ENCODE peak calls at places on chromosomes 11 and 22, in six cellular contexts. One of them, this sample, is unnamed.

GRCh38 chr22:37801946-37802309 is 5.8 kb upstream of the GCAT start:
- DNase-seq in adrenal gland: no peak
- DNase-seq in brain microvascular endothelial cell: no peak
- DNase-seq in BJ: no peak
- DNase-seq in MM.1S: no peak
- DNase-seq in neural progenitor cell: no peak
- DNase-seq in this sample: no peak

GRCh38 chr11:20821046-20821445 is 151.7 kb downstream of the NELL1 start:
- DNase-seq in brain microvascular endothelial cell: no peak
- DNase-seq in neural progenitor cell: no peak
- DNase-seq in adrenal gland: no peak
- DNase-seq in MM.1S: no peak
- DNase-seq in BJ: no peak
- DNase-seq in this sample: no peak

GRCh38 chr22:32721328-32722180 is 80.0 kb upstream of the TIMP3 start:
- DNase-seq in MM.1S: no peak
- DNase-seq in adrenal gland: no peak
- DNase-seq in neural progenitor cell: no peak
- DNase-seq in brain microvascular endothelial cell: no peak
- DNase-seq in BJ: no peak
- DNase-seq in this sample: no peak

GRCh38 chr11:103528596-103528995 is 419.4 kb downstream of the DYNC2H1 start:
- DNase-seq in brain microvascular endothelial cell: no peak
- DNase-seq in MM.1S: no peak
- DNase-seq in neural progenitor cell: no peak
- DNase-seq in adrenal gland: no peak
- DNase-seq in BJ: no peak
- DNase-seq in this sample: no peak

GRCh38 chr22:37189011-37189466 is 992 bp upstream of the C1QTNF6 start:
- DNase-seq in BJ: no peak
- DNase-seq in MM.1S: no peak
- DNase-seq in brain microvascular endothelial cell: no peak
- DNase-seq in neural progenitor cell: no peak
- DNase-seq in adrenal gland: no peak
- DNase-seq in this sample: no peak

GRCh38 chr22:47114813-47115517 is 352.5 kb downstream of the TBC1D22A start:
- DNase-seq in MM.1S: no peak
- DNase-seq in BJ: no peak
- DNase-seq in neural progenitor cell: no peak
- DNase-seq in brain microvascular endothelial cell: no peak
- DNase-seq in adrenal gland: no peak
- DNase-seq in this sample: no peak

GRCh38 chr22:40348025-40348658 is 1.8 kb downstream of the ADSL start:
- DNase-seq in BJ: no peak
- DNase-seq in MM.1S: peak; percentile 57
- DNase-seq in brain microvascular endothelial cell: peak; percentile 44
- DNase-seq in adrenal gland: peak; percentile 65
- DNase-seq in neural progenitor cell: peak; percentile 56
- DNase-seq in this sample: peak; percentile 44

GRCh38 chr11:130707217-130707616 is 209.1 kb downstream of the SNX19 start:
- DNase-seq in BJ: no peak
- DNase-seq in brain microvascular endothelial cell: no peak
- DNase-seq in adrenal gland: no peak
- DNase-seq in neural progenitor cell: no peak
- DNase-seq in MM.1S: no peak
- DNase-seq in this sample: no peak

GRCh38 chr11:70204466-70204799 is 1.3 kb downstream of the FADD start:
- DNase-seq in adrenal gland: no peak
- DNase-seq in brain microvascular endothelial cell: no peak
- DNase-seq in neural progenitor cell: no peak
- DNase-seq in MM.1S: no peak
- DNase-seq in BJ: no peak
- DNase-seq in this sample: no peak

GRCh38 chr11:123308077-123308476 is 113.0 kb upstream of the CLMP start:
- DNase-seq in BJ: peak; percentile 76
- DNase-seq in brain microvascular endothelial cell: no peak
- DNase-seq in adrenal gland: peak; percentile 50
- DNase-seq in neural progenitor cell: no peak
- DNase-seq in MM.1S: peak; percentile 74
- DNase-seq in this sample: peak; percentile 46

GRCh38 chr11:1927151-1928037 is 7.9 kb downstream of the TNNT3 start:
- DNase-seq in BJ: no peak
- DNase-seq in adrenal gland: peak; percentile 9
- DNase-seq in neural progenitor cell: peak; percentile 2
- DNase-seq in brain microvascular endothelial cell: no peak
- DNase-seq in MM.1S: no peak
- DNase-seq in this sample: no peak

GRCh38 chr11:21814169-21814568 is 378.7 kb upstream of the ANO5 start:
- DNase-seq in MM.1S: no peak
- DNase-seq in neural progenitor cell: no peak
- DNase-seq in brain microvascular endothelial cell: peak; percentile 0
- DNase-seq in adrenal gland: no peak
- DNase-seq in BJ: no peak
- DNase-seq in this sample: no peak

GRCh38 chr11:5968394-5968793 is at the start of gene OR56A5:
- DNase-seq in adrenal gland: no peak
- DNase-seq in brain microvascular endothelial cell: no peak
- DNase-seq in MM.1S: no peak
- DNase-seq in neural progenitor cell: no peak
- DNase-seq in BJ: no peak
- DNase-seq in this sample: no peak

GRCh38 chr11:134260503-134260902 is 7.1 kb downstream of the ACAD8 start:
- DNase-seq in brain microvascular endothelial cell: no peak
- DNase-seq in neural progenitor cell: no peak
- DNase-seq in MM.1S: no peak
- DNase-seq in BJ: no peak
- DNase-seq in adrenal gland: no peak
- DNase-seq in this sample: no peak

GRCh38 chr11:134257101-134257500 is 3.7 kb downstream of the ACAD8 start:
- DNase-seq in MM.1S: no peak
- DNase-seq in BJ: no peak
- DNase-seq in brain microvascular endothelial cell: no peak
- DNase-seq in adrenal gland: no peak
- DNase-seq in neural progenitor cell: no peak
- DNase-seq in this sample: peak; percentile 56

GRCh38 chr11:134261000-134261399 is 7.6 kb downstream of the ACAD8 start:
- DNase-seq in BJ: no peak
- DNase-seq in brain microvascular endothelial cell: no peak
- DNase-seq in adrenal gland: no peak
- DNase-seq in neural progenitor cell: no peak
- DNase-seq in MM.1S: no peak
- DNase-seq in this sample: no peak

GRCh38 chr11:134261626-134262488 is 8.5 kb downstream of the ACAD8 start:
- DNase-seq in MM.1S: peak; percentile 26
- DNase-seq in adrenal gland: no peak
- DNase-seq in brain microvascular endothelial cell: no peak
- DNase-seq in BJ: no peak
- DNase-seq in neural progenitor cell: peak; percentile 67
- DNase-seq in this sample: no peak

DNA sequence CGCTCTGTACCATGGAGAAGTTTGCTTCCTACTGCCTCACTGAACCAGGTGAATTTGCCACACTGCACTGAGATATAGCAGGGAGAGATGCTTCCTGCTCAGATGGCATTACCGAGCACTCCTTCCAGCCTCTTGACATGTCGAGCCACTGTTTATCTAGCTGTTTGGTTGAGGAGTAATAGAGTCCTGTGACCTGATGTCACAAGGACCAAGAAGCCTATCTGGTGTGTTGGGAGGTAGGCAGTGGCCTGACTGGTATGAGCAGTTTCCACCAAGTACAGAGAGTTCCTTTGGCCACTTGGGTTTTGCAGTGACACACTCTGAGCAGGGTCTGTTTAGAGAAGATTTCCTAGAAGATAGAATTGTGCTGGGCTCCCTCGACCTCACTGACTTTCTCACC is 5.2 kb downstream of the ACAD8 start:
- DNase-seq in BJ: no peak
- DNase-seq in brain microvascular endothelial cell: no peak
- DNase-seq in neural progenitor cell: no peak
- DNase-seq in adrenal gland: no peak
- DNase-seq in MM.1S: no peak
- DNase-seq in this sample: peak; percentile 51
- H3K36me3 ChIP-seq in BJ: peaks cover 15% of the 10 kb centered on the region
- H3K36me3 ChIP-seq in brain microvascular endothelial cell: peaks cover 28% of the 10 kb centered on the region
- H3K36me3 ChIP-seq in neural progenitor cell: no peaks in the 10 kb centered on the region
- H3K36me3 ChIP-seq in adrenal gland: peaks cover 59% of the 10 kb centered on the region
- H3K36me3 ChIP-seq in MM.1S: no peaks in the 10 kb centered on the region
- H3K36me3 ChIP-seq in this sample: peaks cover 39% of the 10 kb centered on the region

DNA sequence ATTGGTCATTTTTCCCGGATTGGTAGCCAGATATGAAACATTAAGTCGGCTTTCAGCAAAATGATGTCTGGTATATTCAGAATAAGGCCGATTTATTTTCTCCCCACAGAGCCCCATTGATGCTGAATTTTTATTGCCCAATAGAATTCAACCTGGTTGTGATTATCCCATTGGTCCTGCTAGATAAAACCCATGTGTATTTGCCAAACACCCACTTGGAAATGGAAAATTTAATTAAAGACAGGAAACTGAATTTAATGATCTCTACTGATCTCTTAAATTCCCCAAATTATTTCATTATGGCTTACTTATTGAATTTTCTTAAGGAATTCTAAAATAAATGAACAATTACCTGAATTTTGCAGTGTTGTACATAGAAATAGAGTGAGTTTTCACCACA is 609.8 kb downstream of the NTM start:
- DNase-seq in MM.1S: no peak
- DNase-seq in adrenal gland: no peak
- DNase-seq in brain microvascular endothelial cell: no peak
- DNase-seq in BJ: no peak
- DNase-seq in neural progenitor cell: no peak
- DNase-seq in this sample: no peak
- H3K4me3 ChIP-seq in MM.1S: no peak overlapping the region
- H3K4me3 ChIP-seq in adrenal gland: no peak overlapping the region
- H3K4me3 ChIP-seq in brain microvascular endothelial cell: no peak overlapping the region
- H3K4me3 ChIP-seq in BJ: no peak overlapping the region
- H3K4me3 ChIP-seq in neural progenitor cell: no peak overlapping the region
- H3K4me3 ChIP-seq in this sample: no peak overlapping the region

GRCh38 chr11:113518716-113519495 is 43.7 kb upstream of the DRD2 start:
- DNase-seq in brain microvascular endothelial cell: no peak
- DNase-seq in MM.1S: no peak
- DNase-seq in adrenal gland: no peak
- DNase-seq in BJ: no peak
- DNase-seq in neural progenitor cell: no peak
- DNase-seq in this sample: no peak

GRCh38 chr11:113519989-113520613 is 44.9 kb upstream of the DRD2 start:
- DNase-seq in neural progenitor cell: no peak
- DNase-seq in adrenal gland: no peak
- DNase-seq in BJ: no peak
- DNase-seq in brain microvascular endothelial cell: no peak
- DNase-seq in MM.1S: no peak
- DNase-seq in this sample: no peak

GRCh38 chr11:113526521-113526920 is 51.3 kb upstream of the DRD2 start:
- DNase-seq in BJ: no peak
- DNase-seq in adrenal gland: no peak
- DNase-seq in MM.1S: no peak
- DNase-seq in neural progenitor cell: no peak
- DNase-seq in brain microvascular endothelial cell: no peak
- DNase-seq in this sample: no peak

GRCh38 chr11:113521737-113522517 is 46.7 kb upstream of the DRD2 start:
- DNase-seq in BJ: no peak
- DNase-seq in neural progenitor cell: no peak
- DNase-seq in MM.1S: no peak
- DNase-seq in brain microvascular endothelial cell: no peak
- DNase-seq in adrenal gland: no peak
- DNase-seq in this sample: no peak
- TF ChIP-seq CTCF in BJ: no peak
- TF ChIP-seq CTCF in neural progenitor cell: no peak
- TF ChIP-seq CTCF in MM.1S: no peak
- TF ChIP-seq CTCF in brain microvascular endothelial cell: no peak
- TF ChIP-seq CTCF in adrenal gland: no peak
- TF ChIP-seq CTCF in this sample: no peak

DNA sequence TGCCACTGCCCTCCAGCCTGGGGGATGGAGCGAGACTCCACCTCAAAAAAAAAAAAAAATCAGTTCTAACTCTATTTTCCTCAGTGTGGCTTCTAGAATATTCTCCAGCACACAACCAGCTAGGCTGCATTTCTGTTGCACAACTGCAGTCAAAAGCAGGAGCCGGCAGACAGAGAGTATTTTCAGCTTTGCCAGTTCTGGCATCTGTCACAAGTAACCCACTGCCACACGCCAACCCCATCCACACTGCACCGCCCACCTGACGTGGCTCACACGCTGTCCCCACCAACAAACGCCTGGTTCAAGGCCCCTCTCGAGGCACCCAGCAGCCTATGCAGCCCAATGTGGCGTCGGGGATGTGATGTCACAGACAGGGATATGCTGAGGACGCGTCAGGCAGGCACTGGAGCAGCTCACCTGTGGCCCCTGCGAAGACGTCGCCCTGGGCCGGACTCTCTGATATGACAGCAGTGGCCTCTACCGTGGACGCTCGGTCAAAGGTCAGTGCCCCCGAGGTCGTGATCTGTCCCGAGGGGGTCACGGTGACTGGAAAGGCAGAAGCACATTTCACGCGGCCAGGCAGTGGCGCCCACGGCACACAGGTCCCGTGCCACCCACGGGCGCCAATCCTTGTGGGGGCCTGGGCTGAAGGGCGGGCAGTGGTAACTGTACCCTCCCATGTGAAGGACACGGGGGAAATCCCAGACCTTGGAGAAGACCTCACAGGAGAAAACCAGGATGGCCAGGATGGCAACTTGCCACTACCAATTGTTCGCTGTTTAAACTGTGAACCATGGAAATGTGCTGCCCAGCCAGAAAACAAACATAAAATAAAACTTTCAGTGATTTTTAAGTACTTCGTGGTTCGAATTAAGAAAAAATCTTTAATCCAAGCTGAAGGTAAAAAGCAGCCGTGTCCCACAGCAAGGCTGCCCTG is 15.5 kb downstream of the DEAF1 start:
- DNase-seq in adrenal gland: no peak
- DNase-seq in MM.1S: no peak
- DNase-seq in brain microvascular endothelial cell: no peak
- DNase-seq in BJ: no peak
- DNase-seq in neural progenitor cell: no peak
- DNase-seq in this sample: no peak
- H3K36me3 ChIP-seq in adrenal gland: peaks cover 46% of the 10 kb centered on the region
- H3K36me3 ChIP-seq in MM.1S: peaks cover 5% of the 10 kb centered on the region
- H3K36me3 ChIP-seq in brain microvascular endothelial cell: peaks cover 45% of the 10 kb centered on the region
- H3K36me3 ChIP-seq in BJ: peaks cover 18% of the 10 kb centered on the region
- H3K36me3 ChIP-seq in neural progenitor cell: peaks cover 6% of the 10 kb centered on the region
- H3K36me3 ChIP-seq in this sample: peaks cover 16% of the 10 kb centered on the region

DNA sequence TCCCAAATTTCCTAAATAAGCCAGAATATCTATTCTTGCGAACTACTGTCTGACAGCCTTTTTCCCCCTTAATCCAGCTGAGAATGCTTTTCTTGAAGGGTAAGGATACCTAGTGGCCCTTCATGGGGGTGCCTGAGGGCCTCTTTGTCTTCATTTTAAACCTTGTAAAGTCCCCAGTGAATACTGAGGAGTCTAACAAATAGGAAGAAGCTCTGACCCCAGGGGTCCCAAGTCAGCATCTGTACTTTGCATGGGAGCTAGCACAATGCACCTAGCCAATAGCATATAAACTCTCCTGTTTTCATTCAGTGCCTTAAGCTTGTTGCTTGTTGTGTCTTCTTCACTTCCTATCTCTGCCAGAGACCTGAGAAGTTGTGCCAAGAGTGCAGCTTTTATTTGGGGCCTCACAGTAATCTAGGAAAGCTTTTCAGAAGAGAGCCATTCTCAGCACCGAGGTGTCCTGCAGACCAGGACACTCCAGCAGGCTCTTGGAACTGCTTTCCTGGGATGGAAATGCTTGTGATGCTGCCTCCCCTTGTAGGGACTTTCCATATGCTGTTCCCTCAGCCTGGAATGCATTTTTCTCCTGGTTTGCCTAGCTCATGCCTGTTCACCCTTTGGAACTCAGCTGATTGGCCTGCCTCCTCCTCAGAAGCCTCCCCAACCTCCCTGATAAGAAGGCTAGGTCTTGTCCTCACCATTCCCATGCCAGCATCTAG is 37.2 kb downstream of the BMAL1 start:
- DNase-seq in neural progenitor cell: peak; percentile 57
- DNase-seq in MM.1S: no peak
- DNase-seq in adrenal gland: no peak
- DNase-seq in BJ: no peak
- DNase-seq in brain microvascular endothelial cell: no peak
- DNase-seq in this sample: no peak
- H3K4me3 ChIP-seq in neural progenitor cell: no peak overlapping the region
- H3K4me3 ChIP-seq in MM.1S: no peak overlapping the region
- H3K4me3 ChIP-seq in adrenal gland: no peak overlapping the region
- H3K4me3 ChIP-seq in BJ: no peak overlapping the region
- H3K4me3 ChIP-seq in brain microvascular endothelial cell: no peak overlapping the region
- H3K4me3 ChIP-seq in this sample: no peak overlapping the region

This sample was measured in thyroid gland.